ENCODE peak calls at places on chromosomes 4 and X, in six cellular contexts. G is cardiac fibroblast, Q is cardiac muscle cell, V is lower leg skin, W is endothelial cell, I is A673. O is an unnamed sample.

GRCh38 chr4:88382621-88383020 is 4.0 kb downstream of the HERC6 start:
- DNase-seq in G (no peak), Q (no peak), V (no peak), W (no peak), I (no peak), O (no peak)

GRCh38 chr4:588351-588849 is 12.3 kb upstream of the TMEM271 start:
- DNase-seq in G (no peak), Q (no peak), V (peak), W (no peak), I (no peak), O (no peak)

GRCh38 chrX:21934414-21934813 is 6.1 kb upstream of the SMS start:
- DNase-seq in G (no peak), Q (no peak), V (no peak), W (no peak), I (no peak), O (no peak)

GRCh38 chr4:139773560-139774318 is 108.1 kb downstream of the MGST2 start:
- DNase-seq in G (no peak), Q (no peak), V (no peak), W (no peak), I (no peak), O (no peak)

GRCh38 chr4:47425628-47426027 is 37.9 kb downstream of the COMMD8 start:
- DNase-seq in G (no peak), Q (no peak), V (no peak), W (no peak), I (no peak), O (no peak)

GRCh38 chr4:1759818-1760223 is 33.3 kb upstream of the FGFR3 start:
- DNase-seq in G (no peak), Q (no peak), V (no peak), W (no peak), I (no peak), O (no peak)

GRCh38 chrX:106906361-106906760 is 3.2 kb upstream of the RIPPLY1 start:
- DNase-seq in G (no peak), Q (peak), V (no peak), W (no peak), I (no peak), O (no peak)

GRCh38 chrX:66915893-66916292 is 277.0 kb upstream of the EDA2R start:
- DNase-seq in G (no peak), Q (no peak), V (no peak), W (no peak), I (no peak), O (no peak)

DNA sequence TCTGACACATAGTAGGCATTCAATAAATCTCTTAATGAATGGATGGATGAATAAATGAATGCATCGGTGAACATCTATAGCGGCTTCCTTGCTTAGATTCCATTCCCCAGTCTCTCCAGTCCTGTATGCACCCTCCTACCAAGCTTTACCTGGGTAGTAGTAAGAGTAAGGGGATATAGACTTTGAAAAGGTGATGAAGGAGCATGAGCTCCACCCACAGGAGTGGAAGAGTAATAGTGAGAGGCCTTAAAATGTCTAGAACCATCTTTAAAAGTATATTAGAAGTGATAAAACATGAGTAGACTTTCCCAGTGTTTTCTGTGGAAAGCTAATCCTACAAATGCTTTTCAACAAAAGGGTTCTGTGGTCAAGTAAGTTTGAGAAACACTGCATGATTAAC is 35.5 kb upstream of the GPC3 start:
- DNase-seq in G (no peak), Q (peak), V (no peak), W (no peak), I (no peak), O (no peak)
- TF ChIP-seq CTCF in G (no peak), Q (no peak), V (no peak), W (no peak), I (no peak), O (peak)

DNA sequence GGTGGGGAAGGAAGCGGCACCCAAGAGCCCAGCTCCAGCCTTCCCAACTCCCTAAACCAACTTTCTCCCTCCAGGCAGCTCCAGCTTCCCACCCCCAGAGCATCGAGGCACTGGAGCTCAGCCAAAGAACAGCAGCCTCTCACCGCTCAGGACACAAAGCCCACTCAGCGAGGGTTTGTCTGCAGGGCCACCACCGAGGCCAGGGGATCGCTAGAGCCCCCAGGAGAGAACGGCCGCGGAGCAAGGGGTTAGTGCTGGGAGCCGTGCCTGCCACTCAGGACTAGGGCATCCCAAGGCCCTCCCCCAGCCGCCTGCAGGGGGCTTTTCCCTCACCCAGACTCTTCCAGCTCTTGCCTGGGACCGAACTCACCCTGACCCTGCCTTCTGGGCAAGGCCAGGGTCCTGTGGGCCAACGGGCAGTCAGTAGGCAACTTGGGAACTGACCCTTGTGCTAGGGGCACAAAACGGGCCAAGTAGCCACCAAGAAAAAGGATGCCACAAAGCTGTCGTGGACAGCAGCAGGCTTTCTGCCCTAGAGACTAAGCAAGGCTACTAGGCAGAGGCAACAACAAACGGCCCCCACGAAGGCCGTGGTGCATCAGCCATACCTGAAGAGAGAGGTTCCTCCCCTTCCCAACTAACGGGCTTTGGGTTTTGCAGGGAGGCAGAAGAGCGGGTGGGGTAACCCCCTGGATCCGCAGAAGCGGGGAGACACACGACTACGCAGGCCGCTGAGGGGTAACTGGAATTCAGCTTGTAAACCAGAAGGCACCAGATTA is 2.3 kb downstream of the HCFC1 start:
- DNase-seq in G (no peak), Q (peak), V (no peak), W (no peak), I (no peak), O (no peak)
- TF ChIP-seq CTCF in G (no peak), Q (no peak), V (no peak), W (no peak), I (no peak), O (peak)

GRCh38 chr4:7788193-7788592 is 151.5 kb downstream of the AFAP1 start:
- DNase-seq in G (no peak), Q (no peak), V (no peak), W (no peak), I (no peak), O (no peak)
- TF ChIP-seq CTCF in G (no peak), Q (no peak), V (no peak), W (no peak), I (no peak), O (no peak)

GRCh38 chrX:142095816-142096215 is 109.3 kb downstream of the MAGEC2 start:
- DNase-seq in G (no peak), Q (no peak), V (no peak), W (no peak), I (no peak), O (no peak)

GRCh38 chrX:142096263-142096662 is 108.8 kb downstream of the MAGEC2 start:
- DNase-seq in G (no peak), Q (peak), V (no peak), W (no peak), I (no peak), O (no peak)
- TF ChIP-seq CTCF in G (no peak), Q (no peak), V (no peak), W (no peak), I (no peak), O (no peak)

DNA sequence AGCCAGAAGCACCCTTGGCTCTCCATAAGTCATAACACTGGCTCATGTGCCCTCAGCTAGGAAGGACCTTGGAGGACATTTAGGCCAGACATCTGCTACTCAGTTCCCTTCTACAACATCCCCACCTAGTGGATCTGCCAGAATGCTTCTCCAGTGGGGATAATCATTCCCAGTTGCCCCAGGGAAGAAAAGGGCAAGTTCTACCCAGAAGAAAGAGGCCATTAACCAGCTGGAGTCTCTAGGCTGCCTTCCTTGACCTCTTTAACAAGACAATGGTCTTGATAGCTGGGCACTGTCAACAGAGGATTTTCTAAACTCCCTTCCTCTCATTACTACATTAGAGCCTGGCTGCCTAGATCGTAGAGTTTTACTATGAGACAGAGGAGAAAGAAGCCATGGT is 42.0 kb downstream of the LGI2 start:
- DNase-seq in G (peak), Q (peak), V (no peak), W (peak), I (peak), O (no peak)
- TF ChIP-seq CTCF in G (peak), Q (peak), V (no peak), W (no peak), I (peak), O (peak)

GRCh38 chrX:13752141-13752540 is 17.6 kb downstream of the OFD1 start:
- DNase-seq in G (no peak), Q (no peak), V (no peak), W (no peak), I (no peak), O (no peak)

GRCh38 chrX:13750812-13751211 is 16.3 kb downstream of the OFD1 start:
- DNase-seq in G (no peak), Q (no peak), V (no peak), W (no peak), I (no peak), O (no peak)

GRCh38 chrX:13748486-13748885 is 13.9 kb downstream of the OFD1 start:
- DNase-seq in G (no peak), Q (no peak), V (no peak), W (no peak), I (no peak), O (no peak)

GRCh38 chrX:13750204-13750603 is 15.7 kb downstream of the OFD1 start:
- DNase-seq in G (peak), Q (peak), V (no peak), W (no peak), I (peak), O (no peak)

DNA sequence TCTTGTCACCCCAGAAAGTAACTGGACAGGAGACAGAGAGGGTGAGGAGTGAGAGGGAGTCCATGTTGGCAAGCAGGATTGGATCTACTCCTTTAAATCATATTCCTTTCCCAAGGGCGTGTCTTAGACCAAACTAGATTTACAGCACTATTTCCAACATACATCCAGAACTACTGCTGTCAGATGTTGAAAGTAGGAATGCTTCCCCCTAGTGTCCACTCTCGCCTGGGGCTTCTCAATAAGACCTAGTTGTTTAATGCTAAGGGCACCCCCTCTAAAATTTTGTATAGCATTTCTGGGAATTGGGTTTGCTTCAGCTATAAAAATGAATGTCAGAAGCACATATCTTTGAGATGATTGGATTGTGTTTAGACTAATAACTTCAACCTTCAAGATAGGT is 13.3 kb downstream of the OFD1 start:
- DNase-seq in G (no peak), Q (peak), V (no peak), W (peak), I (peak), O (no peak)
- TF ChIP-seq CTCF in G (peak), Q (peak), V (no peak), W (no peak), I (peak), O (peak)

GRCh38 chrX:17836830-17837229 is 24.3 kb downstream of the RAI2 start:
- DNase-seq in G (no peak), Q (no peak), V (no peak), W (no peak), I (no peak), O (no peak)
- TF ChIP-seq CTCF in G (no peak), Q (no peak), V (no peak), W (no peak), I (no peak), O (no peak)

GRCh38 chr4:38166768-38167167 is 206.6 kb downstream of the PTTG2 start:
- DNase-seq in G (no peak), Q (no peak), V (no peak), W (no peak), I (peak), O (no peak)

GRCh38 chr4:38170800-38171199 is 210.6 kb downstream of the PTTG2 start:
- DNase-seq in G (no peak), Q (no peak), V (no peak), W (no peak), I (no peak), O (no peak)

GRCh38 chr4:38170380-38170779 is 210.2 kb downstream of the PTTG2 start:
- DNase-seq in G (no peak), Q (no peak), V (no peak), W (no peak), I (no peak), O (no peak)

GRCh38 chr4:38166082-38166481 is 205.9 kb downstream of the PTTG2 start:
- DNase-seq in G (no peak), Q (no peak), V (no peak), W (no peak), I (no peak), O (no peak)

DNA sequence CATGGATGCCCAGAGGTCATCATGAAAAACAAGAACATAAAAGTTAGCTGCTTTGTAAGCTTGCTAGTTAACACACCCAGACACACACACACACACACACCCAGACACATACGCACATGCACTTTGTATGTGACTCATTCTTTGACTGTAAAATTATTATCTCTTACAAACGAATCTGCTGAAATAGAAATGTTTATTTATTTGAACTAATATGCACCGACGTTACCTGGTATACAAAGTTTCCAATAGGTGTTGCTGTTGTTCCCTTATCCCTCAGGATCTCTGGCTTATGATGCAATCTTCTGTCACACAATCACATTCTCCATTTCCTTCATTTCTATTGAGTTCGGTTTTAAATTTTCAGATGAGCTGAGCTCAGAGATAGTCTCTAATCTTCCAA is 209.3 kb downstream of the PTTG2 start:
- DNase-seq in G (no peak), Q (no peak), V (no peak), W (no peak), I (no peak), O (no peak)
- TF ChIP-seq CTCF in G (no peak), Q (no peak), V (no peak), W (no peak), I (peak), O (no peak)

O was measured in progenitor cell of endocrine pancreas.